ENCODE peak calls at places on chromosomes 7 and 10, in four cellular contexts. B is iPS-NIHi11, H is activated gamma-delta T cell, F is T1000. U is an unnamed sample.

GRCh38 chr10:4767033-4767814 is 58.8 kb upstream of the AKR1E2 start:
- DNase-seq in H (no peak), B (peak; percentile 34), F (no peak), U (peak; percentile 36)

GRCh38 chr7:155803418-155804376 is 8.6 kb downstream of the SHH start:
- DNase-seq in F (peak; percentile 14), B (peak; percentile 62), H (no peak), U (no peak)

GRCh38 chr7:135662123-135662372 is 266 bp upstream of the STMP1 start:
- DNase-seq in F (no peak), B (no peak), H (no peak), U (no peak)

GRCh38 chr10:14665304-14665703 is 109.4 kb downstream of the FAM107B start:
- DNase-seq in F (no peak), H (no peak), B (no peak), U (no peak)

GRCh38 chr10:29736325-29737208 is 101.8 kb upstream of the SVIL start:
- DNase-seq in B (peak; percentile 93), H (no peak), F (peak; percentile 51), U (no peak)

GRCh38 chr10:12073526-12073925 is 4.8 kb downstream of the DHTKD1 start:
- DNase-seq in H (no peak), B (no peak), F (no peak), U (no peak)

GRCh38 chr7:39880556-39880955 is 69.5 kb upstream of the CDK13 start:
- DNase-seq in H (no peak), B (no peak), F (no peak), U (no peak)

GRCh38 chr7:14807498-14807897 is 95.1 kb downstream of the DGKB start:
- DNase-seq in H (no peak), F (no peak), B (no peak), U (no peak)

GRCh38 chr7:128406147-128406985 is 3.4 kb downstream of the IMPDH1 start:
- DNase-seq in H (no peak), B (peak; percentile 51), F (no peak), U (no peak)

GRCh38 chr10:80199828-80200227 is 5.5 kb downstream of the ANXA11 start:
- DNase-seq in B (no peak), F (no peak), H (no peak), U (no peak)

GRCh38 chr7:11331128-11332102 is 357.7 kb downstream of the PHF14 start:
- DNase-seq in B (no peak), H (no peak), F (no peak), U (no peak)

GRCh38 chr10:14374745-14375445 is 44.2 kb upstream of the FRMD4A start:
- DNase-seq in B (no peak), H (no peak), F (peak; percentile 70), U (no peak)

GRCh38 chr7:151013728-151014497 is 10.4 kb downstream of the ATG9B start:
- DNase-seq in H (peak; percentile 89), F (no peak), B (peak; percentile 80), U (no peak)

GRCh38 chr10:29734980-29735627 is 100.3 kb upstream of the SVIL start:
- DNase-seq in F (peak; percentile 60), H (peak; percentile 40), B (peak; percentile 66), U (no peak)

GRCh38 chr7:50534690-50535290 is 30.4 kb downstream of the DDC start:
- DNase-seq in H (no peak), B (no peak), F (peak; percentile 73), U (peak; percentile 98)

GRCh38 chr10:124743188-124744046 is 761 bp downstream of the FAM53B start:
- DNase-seq in B (peak; percentile 36), F (peak; percentile 45), H (peak; percentile 41), U (no peak)

GRCh38 chr7:20506175-20506574 is 109.3 kb upstream of the ABCB5 start:
- DNase-seq in B (no peak), F (no peak), H (no peak), U (no peak)

GRCh38 chr10:7787857-7788639 is at the start of the genes ATP5F1C and KIN:
- DNase-seq in F (peak; percentile 95), B (peak; percentile 98), H (peak; percentile 93), U (peak; percentile 76)

GRCh38 chr10:27600915-27601314 is 96.8 kb downstream of the RAB18 start:
- DNase-seq in H (no peak), F (no peak), B (no peak), U (no peak)

GRCh38 chr10:133384071-133384470 is 5.0 kb downstream of the PAOX start:
- DNase-seq in H (no peak), B (no peak), F (no peak), U (no peak)

GRCh38 chr7:40697653-40698052 is 562.8 kb downstream of the SUGCT start:
- DNase-seq in F (no peak), H (no peak), B (no peak), U (no peak)

GRCh38 chr10:3780056-3780765 is 4.8 kb downstream of the KLF6 start:
- DNase-seq in H (no peak), F (no peak), B (no peak), U (no peak)

GRCh38 chr7:1193593-1194424 is 33.8 kb upstream of the ZFAND2A start:
- DNase-seq in F (no peak), B (peak; percentile 74), H (no peak), U (no peak)

GRCh38 chr10:44352316-44353127 is 32.4 kb downstream of the CXCL12 start:
- DNase-seq in B (no peak), F (no peak), H (no peak), U (no peak)

GRCh38 chr7:128744366-128744905 is 5.3 kb downstream of the CALU start:
- DNase-seq in H (no peak), F (no peak), B (no peak), U (no peak)

GRCh38 chr10:38047666-38048065 is 37.2 kb downstream of the ZNF33A start:
- DNase-seq in F (no peak), B (no peak), H (no peak), U (no peak)

GRCh38 chr10:131646551-131647525 is 254.0 kb upstream of the PPP2R2D start:
- DNase-seq in H (no peak), F (no peak), B (no peak), U (no peak)

GRCh38 chr7:157827863-157828160 is 491.0 kb downstream of the DNAJB6 start:
- DNase-seq in B (no peak), H (no peak), F (no peak), U (no peak)

GRCh38 chr7:141792526-141792925 is 2.5 kb downstream of the TAS2R5 start:
- DNase-seq in B (no peak), F (no peak), H (no peak), U (no peak)

GRCh38 chr7:70695804-70696104 is 436.2 kb upstream of the GALNT17 start:
- DNase-seq in F (no peak), B (no peak), H (no peak), U (no peak)

GRCh38 chr7:149348758-149349369 is 86.9 kb downstream of the ZNF783 start:
- DNase-seq in F (no peak), B (no peak), H (no peak), U (no peak)

GRCh38 chr7:22858640-22859561 is 36.3 kb upstream of the TOMM7 start:
- DNase-seq in B (no peak), F (peak; percentile 43), H (no peak), U (no peak)

GRCh38 chr7:128731184-128731583 is 8.0 kb upstream of the CALU start:
- DNase-seq in B (no peak), F (no peak), H (no peak), U (no peak)

GRCh38 chr7:17140421-17140820 is 158.0 kb upstream of the AHR start:
- DNase-seq in H (no peak), F (no peak), B (no peak), U (peak; percentile 50)

GRCh38 chr7:5532520-5533335 is 109.1 kb upstream of the TNRC18 start:
- DNase-seq in F (no peak), B (peak; percentile 64), H (no peak), U (no peak)

GRCh38 chr10:118694848-118695247 is 59.9 kb downstream of the CACUL1 start:
- DNase-seq in B (no peak), F (no peak), H (no peak), U (no peak)

GRCh38 chr10:51171946-51172345 is 97.7 kb downstream of the PRKG1 start:
- DNase-seq in B (no peak), F (no peak), H (no peak), U (peak; percentile 39)

GRCh38 chr10:91036807-91037405 is 116.0 kb upstream of the ANKRD1 start:
- DNase-seq in F (no peak), B (no peak), H (no peak), U (no peak)